ENCODE peak calls at places on chromosomes 4 and X, in five cellular contexts. S, E, U, M and W are unnamed samples.

GRCh38 chr4:10455133-10455532 is 2.1 kb downstream of the ZNF518B start:
- DNase-seq in U (no peak), E (no peak), S (no peak), M (no peak), W (no peak)

GRCh38 chr4:158130204-158130603 is 42.6 kb downstream of the GASK1B start:
- DNase-seq in E (no peak), S (no peak), U (no peak), M (no peak), W (no peak)

GRCh38 chr4:139256349-139256748 is 23.7 kb downstream of the MGARP start:
- DNase-seq in E (no peak), M (no peak), U (no peak), S (no peak), W (no peak)

GRCh38 chr4:184472540-184473264 is 1.6 kb downstream of the IRF2 start:
- DNase-seq in S (peak), M (peak), E (peak), U (peak), W (peak)

GRCh38 chr4:54961357-54961975 is 163.9 kb downstream of the KDR start:
- DNase-seq in M (no peak), S (no peak), E (no peak), U (no peak), W (no peak)

GRCh38 chrX:57951666-57952319 is 41.5 kb upstream of the ZXDA start:
- DNase-seq in M (no peak), E (no peak), S (no peak), U (no peak), W (peak)

GRCh38 chr4:149345424-149345823 is 470.2 kb downstream of the IQCM start:
- DNase-seq in S (no peak), E (no peak), M (no peak), U (no peak), W (no peak)

GRCh38 chr4:107997001-107997788 is 7.5 kb downstream of the HADH start:
- DNase-seq in M (no peak), S (peak), U (no peak), E (no peak), W (no peak)

GRCh38 chr4:157072002-157072401 is 3.9 kb upstream of the GLRB start:
- DNase-seq in E (no peak), M (no peak), U (no peak), S (no peak), W (no peak)

GRCh38 chr4:162408309-162408708 is 244.5 kb upstream of the FSTL5 start:
- DNase-seq in E (no peak), S (no peak), M (no peak), U (no peak), W (no peak)

GRCh38 chr4:12926189-12927066 is 557.7 kb downstream of the RAB28 start:
- DNase-seq in M (no peak), E (no peak), U (no peak), S (no peak), W (no peak)

DNA sequence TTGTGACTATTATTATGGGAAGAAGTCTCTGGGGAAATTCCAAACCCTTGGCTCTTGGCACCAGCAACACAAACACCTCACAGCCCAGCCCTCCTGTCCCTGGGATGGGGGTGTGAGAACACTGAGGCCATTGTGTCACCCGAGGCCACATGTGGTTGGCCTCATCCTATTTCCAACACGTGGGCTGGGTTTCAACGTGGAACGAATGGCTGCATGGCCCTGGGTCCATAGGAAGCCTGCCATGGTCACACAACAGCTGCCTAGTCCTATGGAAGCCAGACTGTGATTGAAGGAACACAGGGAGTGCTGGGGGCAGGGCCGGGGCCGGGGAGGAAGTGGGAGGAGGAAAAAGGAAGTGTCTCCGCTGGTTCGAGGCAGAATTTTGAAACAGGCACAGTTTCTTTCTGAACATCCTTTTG is 10.0 kb downstream of the CLCN4 start:
- DNase-seq in E (peak), M (no peak), S (peak), U (no peak), W (peak)
- H3K27ac ChIP-seq in E (peak), M (no peak), S (no peak), U (no peak), W (peak)

DNA sequence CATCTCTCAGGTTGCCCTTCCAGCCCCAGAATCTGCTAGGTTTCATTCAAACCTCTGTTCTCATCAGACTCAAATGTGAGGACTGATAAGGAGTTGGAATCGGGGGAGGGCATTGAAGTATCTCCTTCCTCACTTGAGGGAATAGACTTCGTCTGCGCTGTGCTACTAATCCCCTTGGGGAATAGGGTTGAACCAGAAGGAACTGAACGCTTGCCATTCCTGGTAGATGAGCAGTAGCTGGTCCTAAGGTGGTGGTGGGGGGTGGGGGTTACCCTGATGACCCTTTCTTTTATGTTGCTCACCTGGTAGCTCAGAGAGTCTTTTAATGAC is 692 bp upstream of the SLC9A7 start:
- DNase-seq in S (no peak), E (no peak), M (no peak), U (no peak), W (no peak)
- TF ChIP-seq CTCF in S (no peak), E (no peak), M (no peak), U (no peak), W (no peak)

GRCh38 chrX:15401373-15401772 is 17.2 kb upstream of the VEGFD start:
- DNase-seq in U (no peak), M (no peak), E (no peak), S (no peak), W (no peak)

GRCh38 chrX:15395794-15396193 is 11.6 kb upstream of the VEGFD start:
- DNase-seq in M (no peak), E (no peak), U (no peak), S (no peak), W (no peak)

GRCh38 chrX:15398874-15399273 is 14.7 kb upstream of the VEGFD start:
- DNase-seq in E (no peak), M (no peak), S (no peak), U (no peak), W (no peak)

GRCh38 chrX:15404712-15405111 is 20.5 kb upstream of the VEGFD start:
- DNase-seq in E (no peak), U (no peak), M (peak), S (peak), W (no peak)

DNA sequence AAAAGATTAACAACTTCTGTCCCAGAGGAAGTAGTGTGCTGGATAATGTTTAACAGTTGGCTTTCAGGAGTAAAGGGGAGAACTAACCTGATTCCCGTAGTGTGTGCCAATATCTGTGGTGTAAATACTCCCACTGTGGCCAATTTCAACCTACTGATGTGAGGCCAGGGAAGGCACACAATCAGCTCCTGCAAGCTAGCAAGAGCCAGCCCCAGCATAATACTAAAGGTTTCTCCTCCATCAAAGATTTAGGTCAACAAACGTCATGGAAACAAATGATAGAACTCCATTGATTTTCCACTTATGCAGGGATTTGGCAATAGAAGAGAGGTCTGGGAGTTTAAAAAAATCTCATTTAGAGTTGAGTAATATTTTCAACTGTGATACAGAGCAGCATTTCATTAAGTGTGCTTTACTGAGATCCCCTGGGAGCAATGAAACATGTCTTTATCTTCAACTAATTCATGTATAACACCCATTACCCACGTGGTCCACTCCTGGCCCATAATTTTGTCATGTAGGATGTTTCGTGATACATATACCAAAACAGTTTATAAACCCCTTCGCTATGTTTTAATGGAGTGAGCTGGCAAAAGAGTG is 15.8 kb upstream of the VEGFD start:
- DNase-seq in E (no peak), S (no peak), M (no peak), U (no peak), W (no peak)
- H3K27ac ChIP-seq in E (no peak), S (no peak), M (no peak), U (no peak), W (no peak)

DNA sequence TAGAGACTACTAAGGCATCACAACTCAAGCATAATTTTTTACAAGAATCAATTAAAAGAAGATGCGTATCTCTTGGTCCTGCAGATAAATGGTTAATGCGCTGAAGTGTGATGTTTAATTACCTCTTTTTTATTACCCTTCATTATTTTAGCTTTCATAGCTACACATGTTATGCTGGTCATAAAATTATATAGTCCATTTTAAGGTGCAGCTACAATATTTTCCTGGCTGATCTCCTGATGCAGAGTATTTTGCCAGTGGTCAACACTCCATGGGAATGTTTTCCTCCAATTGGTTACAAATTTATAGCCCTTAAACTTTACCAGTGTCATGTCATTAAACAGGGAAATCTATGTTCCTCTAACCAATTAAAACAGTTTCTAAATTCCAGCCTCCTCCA is 1617.2 kb downstream of the PCDH7 start:
- DNase-seq in S (no peak), M (no peak), U (no peak), E (no peak), W (no peak)
- TF ChIP-seq CTCF in S (no peak), M (no peak), U (no peak), E (no peak), W (no peak)

DNA sequence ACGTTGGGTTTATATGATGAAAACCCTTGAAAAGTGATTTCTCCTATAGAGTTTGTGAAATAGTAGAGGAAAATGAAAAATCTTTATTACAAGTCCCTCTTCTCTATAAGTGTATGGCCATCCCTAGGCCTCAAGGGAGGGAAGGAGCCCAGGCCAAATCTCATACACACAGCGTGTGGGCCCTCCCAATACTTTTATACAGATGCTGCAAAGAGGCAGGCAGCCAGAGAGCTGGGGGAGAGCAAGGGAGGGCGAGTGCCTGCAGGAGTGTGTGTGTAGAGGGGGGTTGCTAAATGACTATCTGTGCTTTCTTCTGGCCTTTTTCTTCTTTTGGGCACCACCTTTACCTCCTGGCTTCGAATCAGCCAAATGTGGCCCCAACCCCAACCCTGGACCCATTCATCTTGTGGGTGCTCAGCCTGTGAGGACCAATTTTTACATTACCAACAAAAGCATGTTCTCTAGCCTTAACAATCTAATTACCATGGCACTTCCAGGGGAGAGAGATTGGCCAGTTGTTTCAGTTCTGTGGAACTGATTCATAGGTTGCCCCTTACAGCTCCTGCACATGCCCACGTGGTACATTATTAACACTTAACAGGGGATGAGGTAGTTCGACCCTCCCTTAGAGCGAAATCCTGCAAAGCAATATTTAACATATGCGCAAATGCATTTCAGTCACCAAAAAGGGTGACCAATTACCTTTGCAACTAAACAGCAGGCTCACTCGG is 2.0 kb downstream of the GPC3 start:
- DNase-seq in S (no peak), E (no peak), M (no peak), U (no peak), W (no peak)
- H3K27ac ChIP-seq in S (no peak), E (no peak), M (no peak), U (no peak), W (no peak)

DNA sequence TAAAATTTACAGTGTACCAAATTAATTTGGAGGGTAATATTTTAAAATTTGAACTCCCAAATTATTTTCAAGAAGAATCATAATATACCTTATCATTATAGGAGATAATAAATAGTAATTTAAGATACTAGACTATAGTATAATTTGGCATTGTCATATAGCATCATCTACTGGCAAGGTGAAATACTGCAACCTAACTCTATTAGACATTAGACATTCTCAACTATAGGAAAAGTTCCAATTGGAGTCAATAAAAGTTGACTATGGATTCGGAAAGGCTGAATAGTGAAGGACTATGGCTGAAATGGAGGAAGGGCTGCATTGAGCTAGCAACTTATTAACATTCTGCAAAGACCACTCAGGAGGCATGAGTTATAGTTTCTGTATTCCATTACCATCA is 113.0 kb downstream of the PRDM5 start:
- DNase-seq in S (no peak), E (no peak), M (no peak), U (no peak), W (no peak)
- TF ChIP-seq CTCF in S (no peak), E (peak), M (no peak), U (no peak), W (no peak)

GRCh38 chrX:16839852-16840460 is 30.2 kb downstream of the RBBP7 start:
- DNase-seq in U (no peak), E (peak), M (no peak), S (no peak), W (no peak)
- H3K27ac ChIP-seq in U (no peak), E (peak), M (no peak), S (no peak), W (no peak)

DNA sequence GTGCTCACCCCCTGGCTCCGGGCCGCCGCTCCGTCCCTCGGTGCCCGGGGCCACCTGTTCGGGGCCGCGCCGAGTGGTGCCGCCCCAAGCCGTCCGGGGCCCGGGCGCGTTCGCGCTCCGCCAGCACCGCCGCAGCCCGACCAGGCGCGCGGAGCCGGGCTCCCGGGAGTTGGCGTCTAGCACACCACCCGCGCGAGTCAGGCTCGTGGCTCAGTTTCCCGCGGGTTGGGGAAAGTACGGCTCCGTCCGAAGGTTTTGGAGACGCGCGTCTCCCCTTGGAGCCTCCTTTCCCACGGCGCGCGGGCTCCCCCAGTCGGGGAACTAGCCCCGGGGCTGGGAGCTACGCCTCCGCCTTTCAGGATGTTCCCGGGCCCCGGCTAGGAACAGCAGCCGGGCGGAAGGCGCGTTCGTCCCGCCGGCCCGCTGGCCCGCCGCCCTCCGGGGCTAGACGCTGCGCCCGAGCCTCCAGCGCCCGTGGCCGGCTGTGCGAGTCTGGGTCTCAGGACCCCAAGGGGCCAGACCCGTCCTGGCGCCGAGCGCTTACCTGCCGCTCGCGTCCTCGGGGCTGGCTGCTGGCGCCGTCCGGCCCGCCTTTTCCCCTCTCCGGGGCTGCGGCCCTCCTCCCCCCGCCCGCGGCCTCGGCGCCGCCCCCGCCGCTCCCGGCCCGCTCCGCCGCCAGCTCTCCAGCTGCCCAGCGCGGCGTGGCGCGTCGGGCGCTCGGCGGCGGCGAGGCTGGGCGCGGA is at the start of gene ADGRG2:
- DNase-seq in U (peak), E (no peak), M (peak), S (peak), W (peak)
- TF ChIP-seq CTCF in U (no peak), E (no peak), M (no peak), S (no peak), W (no peak)

GRCh38 chr4:73868206-73869129 is 725 bp upstream of the CXCL1 start:
- DNase-seq in S (no peak), U (no peak), E (no peak), M (no peak), W (no peak)

GRCh38 chr4:73870260-73870659 is 1.1 kb downstream of the CXCL1 start:
- DNase-seq in S (no peak), M (no peak), E (no peak), U (no peak), W (peak)

GRCh38 chr4:73870778-73871177 is 1.6 kb downstream of the CXCL1 start:
- DNase-seq in M (no peak), U (no peak), E (no peak), S (no peak), W (no peak)

GRCh38 chr4:73867783-73868182 is 1.4 kb upstream of the CXCL1 start:
- DNase-seq in E (no peak), S (no peak), M (peak), U (no peak), W (peak)

DNA sequence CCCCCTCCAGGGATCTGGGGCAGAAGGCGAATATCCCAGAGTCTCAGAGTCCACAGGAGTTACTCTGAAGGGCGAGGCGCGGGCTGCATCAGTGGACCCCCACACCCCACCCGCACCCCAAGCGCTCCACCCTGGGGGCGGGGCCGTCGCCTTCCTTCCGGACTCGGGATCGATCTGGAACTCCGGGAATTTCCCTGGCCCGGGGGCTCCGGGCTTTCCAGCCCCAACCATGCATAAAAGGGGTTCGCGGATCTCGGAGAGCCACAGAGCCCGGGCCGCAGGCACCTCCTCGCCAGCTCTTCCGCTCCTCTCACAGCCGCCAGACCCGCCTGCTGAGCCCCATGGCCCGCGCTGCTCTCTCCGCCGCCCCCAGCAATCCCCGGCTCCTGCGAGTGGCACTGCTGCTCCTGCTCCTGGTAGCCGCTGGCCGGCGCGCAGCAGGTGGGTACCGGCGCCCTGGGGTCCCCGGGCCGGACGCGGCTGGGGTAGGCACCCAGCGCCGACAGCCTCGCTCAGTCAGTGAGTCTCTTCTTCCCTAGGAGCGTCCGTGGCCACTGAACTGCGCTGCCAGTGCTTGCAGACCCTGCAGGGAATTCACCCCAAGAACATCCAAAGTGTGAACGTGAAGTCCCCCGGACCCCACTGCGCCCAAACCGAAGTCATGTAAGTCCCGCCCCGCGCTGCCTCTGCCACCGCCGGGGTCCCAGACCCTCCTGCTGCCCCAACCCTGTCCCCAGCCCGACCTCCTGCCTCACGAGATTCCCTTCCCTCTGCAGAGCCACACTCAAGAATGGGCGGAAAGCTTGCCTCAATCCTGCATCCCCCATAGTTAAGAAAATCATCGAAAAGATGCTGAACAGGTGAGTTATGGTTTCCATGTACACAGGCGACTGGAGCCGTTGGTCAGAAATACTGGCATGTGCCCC is at the start of gene CXCL1:
- DNase-seq in M (peak), E (no peak), S (peak), U (peak), W (peak)
- H3K27ac ChIP-seq in M (peak), E (no peak), S (peak), U (no peak), W (peak)

GRCh38 chrX:8724176-8724757 is 7.7 kb downstream of the ANOS1 start:
- DNase-seq in U (no peak), S (no peak), E (no peak), M (no peak), W (no peak)
- TF ChIP-seq CTCF in U (no peak), S (no peak), E (no peak), M (no peak), W (no peak)